ENCODE peak calls at places on chromosome 11, in four cellular contexts. P is GM12878, D is A549, J is K562. O is an unnamed sample.

GRCh38 chr11:110340427-110340826 is 44.0 kb upstream of the RDX start:
- DNase-seq in P (no peak), D (no peak), J (no peak), O (no peak)

GRCh38 chr11:121553806-121554205 is 101.0 kb upstream of the SORL1-AS1 start:
- DNase-seq in P (no peak), D (no peak), J (no peak), O (no peak)

GRCh38 chr11:30153008-30153407 is 77.8 kb upstream of the FSHB start:
- DNase-seq in P (no peak), D (no peak), J (no peak), O (no peak)

GRCh38 chr11:119372260-119373058 is 9.0 kb downstream of the USP2 start:
- DNase-seq in P (no peak), D (no peak), J (no peak), O (no peak)

GRCh38 chr11:7904910-7905309 is 26.2 kb downstream of the OR10A6 start:
- DNase-seq in P (no peak), D (no peak), J (no peak), O (peak)

GRCh38 chr11:47355283-47356128 is 3.0 kb upstream of the MYBPC3 start:
- DNase-seq in P (no peak), D (peak), J (peak), O (peak)

GRCh38 chr11:89405629-89406028 is 85.5 kb downstream of the NOX4 start:
- DNase-seq in P (no peak), D (no peak), J (no peak), O (peak)

GRCh38 chr11:19237813-19238212 is 2.9 kb downstream of the E2F8 start:
- DNase-seq in P (no peak), D (no peak), J (no peak), O (no peak)

GRCh38 chr11:35412285-35412684 is 7.1 kb downstream of the SLC1A2 start:
- DNase-seq in P (no peak), D (peak), J (peak), O (peak)

GRCh38 chr11:34978236-34979191 is 62.1 kb downstream of the PDHX start:
- DNase-seq in P (no peak), D (no peak), J (no peak), O (peak)

GRCh38 chr11:35082322-35083180 is 56.4 kb upstream of the CD44 start:
- DNase-seq in P (peak), D (peak), J (peak), O (peak)

GRCh38 chr11:75154646-75155569 is 4.0 kb downstream of the SLCO2B1 start:
- DNase-seq in P (no peak), D (no peak), J (no peak), O (no peak)

GRCh38 chr11:16815047-16815767 is 76.8 kb downstream of the C11orf58 start:
- DNase-seq in P (no peak), D (no peak), J (peak), O (no peak)

GRCh38 chr11:62269654-62270278 is at the start of gene SCGB2A2:
- DNase-seq in P (no peak), D (peak), J (peak), O (peak)

GRCh38 chr11:72718101-72718501 is 34.1 kb downstream of the ARAP1 start:
- DNase-seq in P (no peak), D (no peak), J (no peak), O (no peak)

GRCh38 chr11:28919194-28919593 is 811.0 kb downstream of the METTL15 start:
- DNase-seq in P (no peak), D (no peak), J (no peak), O (no peak)

GRCh38 chr11:133515075-133515474 is 17.2 kb downstream of the OPCML start:
- DNase-seq in P (no peak), D (no peak), J (no peak), O (no peak)

GRCh38 chr11:126682590-126682989 is 318.0 kb downstream of the KIRREL3 start:
- DNase-seq in P (no peak), D (no peak), J (no peak), O (no peak)

GRCh38 chr11:6576471-6577373 is 26.7 kb downstream of the RRP8 start:
- DNase-seq in P (no peak), D (no peak), J (no peak), O (peak)

GRCh38 chr11:63551889-63552266 is 11.3 kb downstream of the PLAAT2 start:
- DNase-seq in P (no peak), D (no peak), J (no peak), O (no peak)

GRCh38 chr11:92227233-92227593 is 2.6 kb downstream of the FAT3 start:
- DNase-seq in P (no peak), D (no peak), J (no peak), O (peak)

GRCh38 chr11:76658231-76658630 is 12.3 kb downstream of the LRRC32 start:
- DNase-seq in P (no peak), D (no peak), J (no peak), O (no peak)

GRCh38 chr11:100640646-100641045 is 46.4 kb upstream of the ARHGAP42 start:
- DNase-seq in P (no peak), D (no peak), J (no peak), O (no peak)

GRCh38 chr11:73242291-73243092 is 24.4 kb downstream of the P2RY2 start:
- DNase-seq in P (peak), D (peak), J (peak), O (peak)

GRCh38 chr11:61294717-61295595 is at the start of gene VWCE:
- DNase-seq in P (no peak), D (peak), J (no peak), O (peak)

GRCh38 chr11:13102865-13103539 is 93.9 kb downstream of the RASSF10 start:
- DNase-seq in P (no peak), D (no peak), J (peak), O (no peak)

GRCh38 chr11:127202105-127202504 is 201.5 kb upstream of the KIRREL3 start:
- DNase-seq in P (no peak), D (no peak), J (no peak), O (no peak)

GRCh38 chr11:62558669-62559068 is 12.1 kb upstream of the AHNAK start:
- DNase-seq in P (no peak), D (no peak), J (no peak), O (no peak)

GRCh38 chr11:12166299-12167092 is 56.1 kb downstream of the MICAL2 start:
- DNase-seq in P (no peak), D (no peak), J (no peak), O (no peak)

GRCh38 chr11:112497826-112498225 is 237.2 kb upstream of the PLET1 start:
- DNase-seq in P (no peak), D (no peak), J (no peak), O (no peak)
- TF ChIP-seq JUNB in P (no peak), D (no peak), J (no peak), O (no peak)

GRCh38 chr11:128594246-128594645 is 6.9 kb upstream of the ETS1 start:
- DNase-seq in P (no peak), D (no peak), J (no peak), O (no peak)

GRCh38 chr11:128595775-128596174 is 8.4 kb upstream of the ETS1 start:
- DNase-seq in P (no peak), D (no peak), J (no peak), O (no peak)

GRCh38 chr11:128592454-128592853 is 5.1 kb upstream of the ETS1 start:
- DNase-seq in P (no peak), D (no peak), J (no peak), O (no peak)

GRCh38 chr11:128595221-128595620 is 7.9 kb upstream of the ETS1 start:
- DNase-seq in P (no peak), D (no peak), J (no peak), O (no peak)

DNA sequence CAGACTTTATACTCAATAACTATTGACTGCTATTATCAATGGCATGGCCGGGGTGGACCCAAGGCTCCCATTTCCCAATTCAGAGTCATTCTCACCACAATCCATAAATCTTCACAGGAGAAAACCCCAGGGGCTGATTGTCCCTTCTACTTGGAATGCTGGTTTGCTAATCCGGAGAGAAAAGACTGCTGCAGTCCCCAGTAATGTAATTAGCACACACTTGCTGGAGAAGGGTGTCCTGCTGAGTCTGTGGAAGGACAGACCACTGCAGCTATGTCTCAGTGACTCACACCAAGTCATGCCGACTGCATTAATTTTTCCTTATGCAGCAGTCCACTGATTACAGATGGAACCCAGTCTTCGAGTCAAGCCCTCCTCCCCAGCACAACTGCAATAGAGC is 5.9 kb upstream of the ETS1 start:
- DNase-seq in P (no peak), D (no peak), J (no peak), O (peak)
- TF ChIP-seq REST in P (no peak), D (no peak), J (no peak), O (no peak)

DNA sequence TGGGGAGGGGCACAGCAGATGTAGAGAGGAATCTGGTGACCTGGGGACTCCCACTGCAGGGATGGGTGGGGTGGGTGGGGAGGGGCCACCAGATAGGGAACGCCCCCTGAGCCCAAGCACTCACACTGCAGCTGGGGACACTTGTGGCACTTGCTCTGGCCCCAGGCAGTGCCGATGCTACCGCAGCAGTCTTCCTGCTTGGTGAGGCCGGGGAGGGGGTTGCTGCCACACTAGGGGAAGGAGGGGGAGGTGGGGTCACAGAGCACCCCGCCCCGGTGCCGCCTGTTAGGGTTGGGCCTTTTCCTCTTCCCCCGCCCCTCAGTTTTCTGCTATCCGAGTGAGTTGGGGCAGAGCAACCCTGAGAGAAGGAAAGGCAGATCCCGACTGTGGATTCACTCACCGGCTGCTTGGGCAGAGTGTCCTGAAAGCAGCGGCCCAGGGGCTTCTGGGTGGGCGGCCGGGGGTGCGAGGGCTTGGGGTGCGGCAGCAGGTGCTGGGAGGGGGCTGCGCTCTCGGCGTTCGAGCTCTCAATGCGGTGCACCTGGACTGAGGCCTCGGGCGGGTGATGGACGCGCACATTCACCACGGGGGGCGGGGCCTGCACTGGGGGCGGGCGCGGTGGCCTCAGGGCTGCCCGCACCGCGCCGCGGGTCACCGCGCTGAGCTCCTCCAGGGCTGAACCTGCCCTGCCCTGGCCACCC is 4.7 kb downstream of the LTBP3 start:
- DNase-seq in P (no peak), D (no peak), J (peak), O (peak)
- TF ChIP-seq JUNB in P (no peak), D (no peak), J (no peak), O (no peak)

GRCh38 chr11:1631066-1631568 is 1.5 kb downstream of the KRTAP5-5 start:
- DNase-seq in P (no peak), D (no peak), J (no peak), O (no peak)

GRCh38 chr11:1625541-1625940 is 3.6 kb upstream of the KRTAP5-4 start:
- DNase-seq in P (no peak), D (no peak), J (no peak), O (no peak)

GRCh38 chr11:1629326-1630185 is at the start of gene KRTAP5-5:
- DNase-seq in P (no peak), D (no peak), J (no peak), O (peak)

GRCh38 chr11:1632053-1632714 is 2.6 kb downstream of the KRTAP5-5 start:
- DNase-seq in P (no peak), D (no peak), J (no peak), O (no peak)

DNA sequence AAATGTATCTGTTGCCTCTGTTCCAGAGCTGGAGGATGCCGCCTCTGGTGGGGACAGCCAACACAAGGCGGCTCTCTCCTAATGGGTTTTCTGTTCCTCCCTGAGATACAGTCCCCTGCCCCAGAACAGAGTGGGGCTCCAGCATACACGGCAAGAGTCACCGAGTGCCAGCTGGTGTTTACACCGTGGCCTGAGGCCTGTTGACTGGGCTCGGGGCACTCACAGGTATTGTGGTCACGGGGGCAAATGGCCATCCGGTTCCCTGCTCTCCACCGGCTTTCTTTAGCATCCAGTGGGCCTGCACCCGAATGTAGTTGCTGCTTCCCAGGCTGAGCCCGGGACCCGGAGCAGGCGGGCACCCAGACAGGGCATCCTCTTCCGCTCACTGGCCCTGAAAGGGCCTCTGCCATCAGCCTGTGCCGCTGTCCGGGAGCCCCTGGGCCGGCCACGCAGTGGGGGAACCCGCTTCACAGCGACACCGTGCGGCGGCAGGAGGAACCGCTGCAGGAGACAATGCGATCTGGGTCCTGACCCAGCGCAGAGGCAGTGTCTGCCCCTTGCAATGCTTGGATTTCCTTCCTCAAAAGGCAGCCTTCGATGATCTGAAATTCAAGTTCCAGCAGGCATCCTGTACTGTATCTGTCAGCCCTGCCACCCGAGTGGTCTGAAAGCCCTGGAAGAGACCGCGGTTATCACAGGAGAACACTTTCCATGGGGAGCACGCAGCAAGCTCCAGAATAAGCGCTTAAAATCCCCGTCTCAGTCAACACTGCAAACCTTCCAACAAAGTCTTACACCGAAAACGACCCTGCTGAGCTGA is 859 bp upstream of the KRTAP5-5 start:
- DNase-seq in P (no peak), D (peak), J (peak), O (peak)
- TF ChIP-seq REST in P (no peak), D (no peak), J (no peak), O (no peak)

O was measured in GM23338.